ENCODE peak calls at places on chromosome 20, in nine cellular contexts. One of them, this sample, is unnamed.

GRCh38 chr20:44959082-44959895 is 908 bp downstream of the TOMM34 start:
- DNase-seq in brain microvascular endothelial cell: peak; percentile 58
- DNase-seq in BJ: no peak
- DNase-seq in H7: peak; percentile 44
- DNase-seq in neuronal stem cell: peak; percentile 6
- DNase-seq in astrocyte of the cerebellum: peak; percentile 23
- DNase-seq in left lung: no peak
- DNase-seq in AG10803: peak; percentile 58
- DNase-seq in cardiac fibroblast: peak; percentile 76
- DNase-seq in this sample: peak; percentile 47

GRCh38 chr20:62603907-62604785 is 38.2 kb upstream of the SLCO4A1 start:
- DNase-seq in brain microvascular endothelial cell: no peak
- DNase-seq in BJ: no peak
- DNase-seq in H7: no peak
- DNase-seq in neuronal stem cell: no peak
- DNase-seq in astrocyte of the cerebellum: no peak
- DNase-seq in left lung: no peak
- DNase-seq in AG10803: no peak
- DNase-seq in cardiac fibroblast: no peak
- DNase-seq in this sample: no peak

GRCh38 chr20:50848341-50848808 is 53.5 kb downstream of the BCAS4 start:
- DNase-seq in brain microvascular endothelial cell: no peak
- DNase-seq in BJ: no peak
- DNase-seq in H7: no peak
- DNase-seq in neuronal stem cell: no peak
- DNase-seq in astrocyte of the cerebellum: no peak
- DNase-seq in left lung: no peak
- DNase-seq in AG10803: peak; percentile 28
- DNase-seq in cardiac fibroblast: peak; percentile 17
- DNase-seq in this sample: peak; percentile 52

GRCh38 chr20:50501970-50502745 is 8.0 kb upstream of the PTPN1 start:
- DNase-seq in brain microvascular endothelial cell: no peak
- DNase-seq in BJ: no peak
- DNase-seq in H7: no peak
- DNase-seq in neuronal stem cell: no peak
- DNase-seq in astrocyte of the cerebellum: no peak
- DNase-seq in left lung: peak; percentile 50
- DNase-seq in AG10803: no peak
- DNase-seq in cardiac fibroblast: no peak
- DNase-seq in this sample: no peak

GRCh38 chr20:21609221-21609620 is 95.4 kb upstream of the NKX2-2 start:
- DNase-seq in brain microvascular endothelial cell: no peak
- DNase-seq in BJ: no peak
- DNase-seq in H7: no peak
- DNase-seq in neuronal stem cell: no peak
- DNase-seq in astrocyte of the cerebellum: no peak
- DNase-seq in left lung: no peak
- DNase-seq in AG10803: peak; percentile 30
- DNase-seq in cardiac fibroblast: no peak
- DNase-seq in this sample: no peak

GRCh38 chr20:57514273-57514751 is 10.6 kb downstream of the CTCFL start:
- DNase-seq in brain microvascular endothelial cell: peak; percentile 62
- DNase-seq in BJ: no peak
- DNase-seq in H7: peak; percentile 82
- DNase-seq in neuronal stem cell: peak; percentile 62
- DNase-seq in astrocyte of the cerebellum: peak; percentile 47
- DNase-seq in left lung: peak; percentile 53
- DNase-seq in AG10803: peak; percentile 71
- DNase-seq in cardiac fibroblast: peak; percentile 81
- DNase-seq in this sample: peak; percentile 85

GRCh38 chr20:57047281-57048026 is 219.0 kb downstream of the BMP7 start:
- DNase-seq in brain microvascular endothelial cell: no peak
- DNase-seq in BJ: no peak
- DNase-seq in H7: peak; percentile 52
- DNase-seq in neuronal stem cell: no peak
- DNase-seq in astrocyte of the cerebellum: no peak
- DNase-seq in left lung: no peak
- DNase-seq in AG10803: no peak
- DNase-seq in cardiac fibroblast: no peak
- DNase-seq in this sample: no peak

GRCh38 chr20:3258429-3258828 is 19.4 kb upstream of the SLC4A11 start:
- DNase-seq in brain microvascular endothelial cell: no peak
- DNase-seq in BJ: no peak
- DNase-seq in H7: peak; percentile 60
- DNase-seq in neuronal stem cell: no peak
- DNase-seq in astrocyte of the cerebellum: no peak
- DNase-seq in left lung: no peak
- DNase-seq in AG10803: no peak
- DNase-seq in cardiac fibroblast: no peak
- DNase-seq in this sample: no peak

GRCh38 chr20:41367393-41367695 is 726 bp upstream of the EMILIN3 start:
- DNase-seq in brain microvascular endothelial cell: no peak
- DNase-seq in BJ: no peak
- DNase-seq in H7: peak; percentile 75
- DNase-seq in neuronal stem cell: no peak
- DNase-seq in astrocyte of the cerebellum: no peak
- DNase-seq in left lung: no peak
- DNase-seq in AG10803: no peak
- DNase-seq in cardiac fibroblast: no peak
- DNase-seq in this sample: no peak

GRCh38 chr20:41364967-41365765 is 1.5 kb downstream of the EMILIN3 start:
- DNase-seq in brain microvascular endothelial cell: no peak
- DNase-seq in BJ: no peak
- DNase-seq in H7: peak; percentile 61
- DNase-seq in neuronal stem cell: no peak
- DNase-seq in astrocyte of the cerebellum: no peak
- DNase-seq in left lung: no peak
- DNase-seq in AG10803: no peak
- DNase-seq in cardiac fibroblast: no peak
- DNase-seq in this sample: no peak

GRCh38 chr20:41365785-41366545 is 653 bp downstream of the EMILIN3 start:
- DNase-seq in brain microvascular endothelial cell: no peak
- DNase-seq in BJ: no peak
- DNase-seq in H7: peak; percentile 89
- DNase-seq in neuronal stem cell: no peak
- DNase-seq in astrocyte of the cerebellum: no peak
- DNase-seq in left lung: no peak
- DNase-seq in AG10803: no peak
- DNase-seq in cardiac fibroblast: no peak
- DNase-seq in this sample: no peak

GRCh38 chr20:41367956-41368355 is 1.3 kb upstream of the EMILIN3 start:
- DNase-seq in brain microvascular endothelial cell: no peak
- DNase-seq in BJ: no peak
- DNase-seq in H7: peak; percentile 53
- DNase-seq in neuronal stem cell: no peak
- DNase-seq in astrocyte of the cerebellum: no peak
- DNase-seq in left lung: no peak
- DNase-seq in AG10803: no peak
- DNase-seq in cardiac fibroblast: no peak
- DNase-seq in this sample: no peak

GRCh38 chr20:41366546-41367392 is at the start of gene EMILIN3:
- DNase-seq in brain microvascular endothelial cell: no peak
- DNase-seq in BJ: no peak
- DNase-seq in H7: peak; percentile 95
- DNase-seq in neuronal stem cell: peak; percentile 62
- DNase-seq in astrocyte of the cerebellum: no peak
- DNase-seq in left lung: no peak
- DNase-seq in AG10803: no peak
- DNase-seq in cardiac fibroblast: no peak
- DNase-seq in this sample: no peak
- H3K4me3 ChIP-seq in brain microvascular endothelial cell: peak within 1 kb of the TSS; percentile 26
- H3K4me3 ChIP-seq in BJ: peak within 1 kb of the TSS; percentile 6
- H3K4me3 ChIP-seq in H7: peak within 1 kb of the TSS; percentile 50
- H3K4me3 ChIP-seq in neuronal stem cell: peak within 1 kb of the TSS; percentile 42
- H3K4me3 ChIP-seq in astrocyte of the cerebellum: peak within 1 kb of the TSS; percentile 24
- H3K4me3 ChIP-seq in left lung: peak within 1 kb of the TSS; percentile 7
- H3K4me3 ChIP-seq in AG10803: no peak within 1 kb of the TSS
- H3K4me3 ChIP-seq in cardiac fibroblast: peak within 1 kb of the TSS; percentile 18
- H3K4me3 ChIP-seq in this sample: no peak within 1 kb of the TSS

DNA sequence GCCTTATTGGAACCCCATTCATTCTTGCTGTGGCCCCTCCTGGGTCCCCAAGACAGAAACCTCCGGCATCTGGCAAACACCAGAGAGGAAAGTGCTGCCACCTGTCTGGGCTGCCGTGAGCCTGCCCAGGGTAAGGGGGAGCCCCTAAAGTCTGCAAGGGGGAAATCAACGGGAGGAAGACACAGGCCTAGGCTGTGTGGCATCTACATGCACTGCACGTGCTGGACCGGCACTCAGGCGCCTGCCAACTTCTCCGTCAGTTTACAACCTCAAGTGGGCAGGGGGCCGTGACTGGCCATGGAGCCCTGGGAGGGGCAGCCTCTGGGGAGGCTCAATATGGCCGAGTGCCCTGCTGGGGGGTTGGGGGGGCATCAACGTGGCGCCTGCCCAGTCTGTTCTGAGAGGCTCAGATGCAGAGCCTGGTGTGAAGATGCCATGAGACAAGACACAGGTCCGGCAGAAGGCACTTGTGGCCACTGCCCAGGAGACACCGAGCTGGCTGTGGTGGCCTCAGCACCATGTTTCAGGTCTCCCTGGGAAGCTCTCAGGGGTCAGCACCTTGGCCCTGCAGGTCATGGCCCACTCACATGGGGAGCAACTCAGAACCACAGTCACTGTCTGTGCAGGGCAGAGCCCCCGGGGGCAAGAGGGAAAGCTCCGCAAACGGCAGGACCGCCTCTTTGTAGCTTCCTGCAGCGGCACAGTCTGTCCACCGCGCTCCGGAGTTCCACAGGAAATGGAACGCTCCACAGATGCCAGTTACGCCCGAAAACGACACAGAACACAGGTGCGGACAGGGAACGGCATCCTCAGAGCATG is 8.4 kb downstream of the UCKL1 start:
- DNase-seq in brain microvascular endothelial cell: no peak
- DNase-seq in BJ: no peak
- DNase-seq in H7: no peak
- DNase-seq in neuronal stem cell: no peak
- DNase-seq in astrocyte of the cerebellum: no peak
- DNase-seq in left lung: no peak
- DNase-seq in AG10803: no peak
- DNase-seq in cardiac fibroblast: no peak
- DNase-seq in this sample: no peak
- H3K4me3 ChIP-seq in brain microvascular endothelial cell: no peak overlapping the region
- H3K4me3 ChIP-seq in BJ: no peak overlapping the region
- H3K4me3 ChIP-seq in H7: no peak overlapping the region
- H3K4me3 ChIP-seq in neuronal stem cell: no peak overlapping the region
- H3K4me3 ChIP-seq in astrocyte of the cerebellum: no peak overlapping the region
- H3K4me3 ChIP-seq in left lung: no peak overlapping the region
- H3K4me3 ChIP-seq in AG10803: no peak overlapping the region
- H3K4me3 ChIP-seq in cardiac fibroblast: no peak overlapping the region
- H3K4me3 ChIP-seq in this sample: no peak overlapping the region

DNA sequence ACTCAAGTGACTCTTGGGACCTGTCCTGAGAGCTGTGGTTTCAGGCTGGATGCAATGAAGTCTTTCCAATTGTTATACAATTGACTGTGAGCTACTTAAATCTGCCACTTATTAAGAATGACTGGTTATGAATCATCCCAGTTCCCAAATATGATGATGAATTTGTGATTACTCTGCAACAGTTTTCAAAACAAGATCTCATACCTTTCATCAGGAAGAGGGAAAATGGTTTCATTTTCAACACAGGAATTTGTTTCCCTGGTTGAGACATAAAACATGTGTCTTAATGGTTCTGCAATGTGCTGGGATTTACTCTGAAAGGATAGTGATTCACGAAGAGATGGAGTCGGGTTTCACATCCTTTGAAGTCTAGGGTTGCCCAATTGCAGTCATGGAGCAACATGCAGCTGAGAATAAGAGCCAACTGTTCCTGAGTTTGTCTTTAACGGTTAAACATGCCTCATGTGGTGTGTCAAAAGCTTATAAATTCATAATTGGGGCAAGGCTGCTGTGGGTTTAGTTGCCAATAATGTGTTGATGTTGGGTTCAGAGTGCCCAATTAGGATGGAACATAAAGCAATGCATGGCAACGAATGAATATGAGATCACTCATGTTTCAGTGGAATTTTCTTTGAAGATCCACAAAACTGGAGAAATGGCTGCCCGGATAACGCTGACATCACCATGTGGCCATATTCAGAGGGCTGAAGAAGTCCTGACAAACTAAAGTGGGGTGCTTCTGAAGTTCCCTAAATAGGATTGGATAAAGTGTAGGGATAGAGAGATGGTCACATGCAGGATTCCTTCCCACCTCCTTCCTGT is 41.0 kb downstream of the CYP24A1 start:
- DNase-seq in brain microvascular endothelial cell: peak; percentile 96
- DNase-seq in BJ: peak; percentile 96
- DNase-seq in H7: no peak
- DNase-seq in neuronal stem cell: peak; percentile 35
- DNase-seq in astrocyte of the cerebellum: peak; percentile 94
- DNase-seq in left lung: no peak
- DNase-seq in AG10803: peak; percentile 99
- DNase-seq in cardiac fibroblast: peak; percentile 99
- DNase-seq in this sample: peak; percentile 98
- H3K4me3 ChIP-seq in brain microvascular endothelial cell: no peak overlapping the region
- H3K4me3 ChIP-seq in BJ: no peak overlapping the region
- H3K4me3 ChIP-seq in H7: no peak overlapping the region
- H3K4me3 ChIP-seq in neuronal stem cell: no peak overlapping the region
- H3K4me3 ChIP-seq in astrocyte of the cerebellum: no peak overlapping the region
- H3K4me3 ChIP-seq in left lung: no peak overlapping the region
- H3K4me3 ChIP-seq in AG10803: peak overlapping the region; percentile 25
- H3K4me3 ChIP-seq in cardiac fibroblast: no peak overlapping the region
- H3K4me3 ChIP-seq in this sample: no peak overlapping the region

DNA sequence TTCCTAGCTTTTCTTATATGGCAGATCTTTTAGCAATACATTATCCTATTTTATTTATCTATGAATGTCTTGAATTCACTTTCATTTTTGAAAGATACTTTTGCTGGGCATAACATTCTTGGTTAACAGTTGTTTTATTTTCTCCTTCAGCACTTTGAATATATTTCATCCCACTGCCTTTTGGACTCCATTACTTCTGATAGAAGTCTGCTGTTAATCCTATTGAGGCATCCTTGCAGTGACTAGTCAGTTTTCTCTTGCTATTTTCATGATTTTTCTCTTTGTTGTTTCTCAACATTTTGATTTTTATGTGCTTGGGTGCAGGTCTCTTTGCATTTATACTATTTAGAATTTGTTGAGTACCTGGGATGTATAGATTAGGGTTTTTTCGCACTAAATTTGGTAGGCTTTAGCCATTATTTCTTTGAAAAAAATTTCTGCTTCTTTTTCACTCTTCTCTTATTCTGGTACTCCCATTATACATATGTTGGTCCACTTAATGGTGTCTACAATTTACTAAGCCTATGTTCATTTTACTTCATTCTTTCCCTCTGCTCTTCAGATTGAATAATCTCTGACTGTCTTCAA is 53.2 kb downstream of the PHACTR3 start:
- DNase-seq in brain microvascular endothelial cell: no peak
- DNase-seq in BJ: no peak
- DNase-seq in H7: no peak
- DNase-seq in neuronal stem cell: no peak
- DNase-seq in astrocyte of the cerebellum: no peak
- DNase-seq in left lung: no peak
- DNase-seq in AG10803: no peak
- DNase-seq in cardiac fibroblast: no peak
- DNase-seq in this sample: no peak
- H3K4me3 ChIP-seq in brain microvascular endothelial cell: no peak overlapping the region
- H3K4me3 ChIP-seq in BJ: no peak overlapping the region
- H3K4me3 ChIP-seq in H7: no peak overlapping the region
- H3K4me3 ChIP-seq in neuronal stem cell: no peak overlapping the region
- H3K4me3 ChIP-seq in astrocyte of the cerebellum: no peak overlapping the region
- H3K4me3 ChIP-seq in left lung: no peak overlapping the region
- H3K4me3 ChIP-seq in AG10803: no peak overlapping the region
- H3K4me3 ChIP-seq in cardiac fibroblast: no peak overlapping the region
- H3K4me3 ChIP-seq in this sample: no peak overlapping the region

This sample was measured in fibroblast of the aortic adventitia.